ENCODE peak calls at places on chromosomes 6 and 20, in four cellular contexts. F is HepG2, D is HCT116, G is K562. I is an unnamed sample.

GRCh38 chr6:107491791-107492674 is 2.1 kb downstream of the SOBP start:
- DNase-seq in F (peak), D (no peak), G (no peak), I (no peak)

GRCh38 chr6:6376845-6377244 is 56.4 kb upstream of the F13A1 start:
- DNase-seq in F (no peak), D (no peak), G (no peak), I (no peak)

GRCh38 chr20:52191132-52191435 is 495 bp downstream of the ZFP64 start:
- DNase-seq in F (no peak), D (no peak), G (no peak), I (no peak)

GRCh38 chr20:47351643-47352331 is 4.7 kb downstream of the ZMYND8 start:
- DNase-seq in F (no peak), D (no peak), G (no peak), I (no peak)

GRCh38 chr20:50569864-50570836 is 60.0 kb downstream of the PTPN1 start:
- DNase-seq in F (peak), D (peak), G (peak), I (no peak)

GRCh38 chr6:24775520-24776058 is 852 bp downstream of the GMNN start:
- DNase-seq in F (peak), D (no peak), G (no peak), I (no peak)

GRCh38 chr20:64211874-64212658 is 43.5 kb upstream of the PCMTD2 start:
- DNase-seq in F (no peak), D (no peak), G (no peak), I (no peak)

GRCh38 chr6:157596461-157596860 is 215.5 kb downstream of the ZDHHC14 start:
- DNase-seq in F (no peak), D (no peak), G (no peak), I (no peak)

GRCh38 chr20:35001596-35002362 is 46.1 kb downstream of the MYH7B start:
- DNase-seq in F (no peak), D (no peak), G (no peak), I (no peak)

GRCh38 chr20:63553251-63553932 is 567 bp upstream of the FNDC11 start:
- DNase-seq in F (peak), D (peak), G (peak), I (no peak)

GRCh38 chr20:38123021-38123587 is 42.0 kb downstream of the TGM2 start:
- DNase-seq in F (peak), D (no peak), G (peak), I (no peak)

GRCh38 chr6:155883334-155883731 is 427.7 kb upstream of the NOX3 start:
- DNase-seq in F (no peak), D (no peak), G (no peak), I (no peak)

GRCh38 chr6:143742070-143742954 is 64.5 kb downstream of the PHACTR2 start:
- DNase-seq in F (no peak), D (no peak), G (no peak), I (no peak)

GRCh38 chr6:11434565-11435326 is 102.8 kb upstream of the TMEM170B start:
- DNase-seq in F (peak), D (no peak), G (no peak), I (no peak)

GRCh38 chr20:41592516-41593192 is 25.5 kb downstream of the CHD6 start:
- DNase-seq in F (no peak), D (no peak), G (no peak), I (no peak)

GRCh38 chr6:125513978-125514377 is 212.2 kb upstream of the HDDC2 start:
- DNase-seq in F (no peak), D (no peak), G (no peak), I (no peak)

GRCh38 chr6:125509477-125509876 is 207.7 kb upstream of the HDDC2 start:
- DNase-seq in F (no peak), D (no peak), G (no peak), I (no peak)

GRCh38 chr6:125510405-125510804 is 208.6 kb upstream of the HDDC2 start:
- DNase-seq in F (no peak), D (no peak), G (no peak), I (no peak)

GRCh38 chr6:125512621-125513020 is 210.9 kb upstream of the HDDC2 start:
- DNase-seq in F (peak), D (peak), G (no peak), I (peak)

GRCh38 chr6:125511809-125512341 is 210.1 kb upstream of the HDDC2 start:
- DNase-seq in F (peak), D (no peak), G (no peak), I (no peak)
- TF ChIP-seq TCF7L2 in F (no peak), D (no peak), G (no peak), I (no peak)

GRCh38 chr6:105609375-105609991 is 206.6 kb upstream of the PREP start:
- DNase-seq in F (no peak), D (no peak), G (no peak), I (peak)

GRCh38 chr6:105606871-105607421 is 204.1 kb upstream of the PREP start:
- DNase-seq in F (no peak), D (no peak), G (no peak), I (no peak)

GRCh38 chr6:105608393-105608705 is 205.5 kb upstream of the PREP start:
- DNase-seq in F (no peak), D (no peak), G (no peak), I (no peak)

GRCh38 chr6:105607624-105608392 is 204.9 kb upstream of the PREP start:
- DNase-seq in F (no peak), D (no peak), G (no peak), I (no peak)

DNA sequence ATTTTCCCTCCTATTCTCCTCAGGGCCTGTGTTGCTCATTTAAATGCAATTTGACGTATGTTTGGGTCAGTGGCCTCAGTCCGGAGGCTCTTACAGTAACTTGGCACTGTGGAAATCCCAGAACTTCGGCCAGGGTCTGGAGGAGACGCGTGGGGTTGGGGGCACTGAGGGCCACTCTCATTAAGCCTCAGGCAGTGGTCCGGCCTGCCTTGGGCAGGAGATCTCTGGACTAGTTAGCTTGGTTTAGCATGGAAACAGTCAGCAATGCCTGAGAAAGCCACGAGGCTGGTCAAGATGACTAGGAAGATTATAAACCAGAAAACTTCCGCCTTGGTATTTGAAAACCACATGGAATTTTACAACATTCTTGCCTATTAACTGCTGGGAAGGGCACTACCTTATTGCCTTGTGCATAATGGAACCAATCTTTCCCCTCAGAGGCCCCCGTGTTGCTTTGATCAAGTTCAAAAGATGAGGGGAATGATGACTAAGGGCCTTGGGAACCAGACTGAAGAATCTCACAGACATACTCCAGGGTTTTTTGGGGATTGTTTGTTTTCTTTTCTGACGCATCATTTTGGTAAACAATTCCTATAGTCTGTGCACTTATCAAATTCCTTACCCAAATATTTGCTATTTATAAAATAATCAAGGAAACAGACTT is 206.0 kb upstream of the PREP start:
- DNase-seq in F (peak), D (no peak), G (no peak), I (peak)
- TF ChIP-seq SIN3A in F (no peak), D (no peak), G (no peak), I (no peak)

GRCh38 chr6:168377481-168377850 is 57.9 kb upstream of the DACT2 start:
- DNase-seq in F (no peak), D (no peak), G (no peak), I (no peak)
- TF ChIP-seq CTCF in F (no peak), D (no peak), G (no peak), I (no peak)

GRCh38 chr6:34536251-34536958 is 19.7 kb downstream of the SPDEF start:
- DNase-seq in F (no peak), D (no peak), G (no peak), I (no peak)
- TF ChIP-seq TCF7L2 in F (no peak), D (no peak), G (no peak), I (peak)

I was measured in Panc1.